ENCODE peak calls at places on chromosomes 1 and 21, in seven cellular contexts. One of them, this sample, is unnamed.

GRCh38 chr1:1006305-1007159 is 6.6 kb upstream of the HES4 start:
- DNase-seq in MCF 10A: no peak
- DNase-seq in mammary epithelial cell: no peak
- DNase-seq in heart left ventricle: peak
- DNase-seq in GM23338: no peak
- DNase-seq in AG10803: no peak
- DNase-seq in AG04450: no peak
- DNase-seq in this sample: no peak

GRCh38 chr1:208604295-208604694 is 360.1 kb upstream of the PLXNA2 start:
- DNase-seq in MCF 10A: peak
- DNase-seq in mammary epithelial cell: peak
- DNase-seq in heart left ventricle: no peak
- DNase-seq in GM23338: no peak
- DNase-seq in AG10803: peak
- DNase-seq in AG04450: no peak
- DNase-seq in this sample: peak

GRCh38 chr1:246792603-246793002 is 68.4 kb downstream of the SCCPDH start:
- DNase-seq in MCF 10A: no peak
- DNase-seq in mammary epithelial cell: no peak
- DNase-seq in heart left ventricle: no peak
- DNase-seq in GM23338: no peak
- DNase-seq in AG10803: no peak
- DNase-seq in AG04450: no peak
- DNase-seq in this sample: no peak

GRCh38 chr21:45404726-45405270 is at the start of gene COL18A1:
- DNase-seq in MCF 10A: peak
- DNase-seq in mammary epithelial cell: peak
- DNase-seq in heart left ventricle: peak
- DNase-seq in GM23338: peak
- DNase-seq in AG10803: no peak
- DNase-seq in AG04450: no peak
- DNase-seq in this sample: no peak

GRCh38 chr21:25370311-25370744 is 237.0 kb downstream of the MRPL39 start:
- DNase-seq in MCF 10A: peak
- DNase-seq in mammary epithelial cell: peak
- DNase-seq in heart left ventricle: no peak
- DNase-seq in GM23338: no peak
- DNase-seq in AG10803: peak
- DNase-seq in AG04450: peak
- DNase-seq in this sample: peak

GRCh38 chr1:115595279-115596079 is 46.3 kb upstream of the VANGL1 start:
- DNase-seq in MCF 10A: peak
- DNase-seq in mammary epithelial cell: peak
- DNase-seq in heart left ventricle: peak
- DNase-seq in GM23338: peak
- DNase-seq in AG10803: peak
- DNase-seq in AG04450: peak
- DNase-seq in this sample: peak

GRCh38 chr1:192794768-192795035 is 14.1 kb upstream of the RGS2 start:
- DNase-seq in MCF 10A: no peak
- DNase-seq in mammary epithelial cell: no peak
- DNase-seq in heart left ventricle: no peak
- DNase-seq in GM23338: peak
- DNase-seq in AG10803: no peak
- DNase-seq in AG04450: no peak
- DNase-seq in this sample: no peak

GRCh38 chr1:65584399-65584798 is 163.9 kb downstream of the LEPR start:
- DNase-seq in MCF 10A: no peak
- DNase-seq in mammary epithelial cell: no peak
- DNase-seq in heart left ventricle: no peak
- DNase-seq in GM23338: no peak
- DNase-seq in AG10803: no peak
- DNase-seq in AG04450: no peak
- DNase-seq in this sample: no peak

GRCh38 chr1:15951341-15952153 is 24.4 kb downstream of the ZBTB17 start:
- DNase-seq in MCF 10A: no peak
- DNase-seq in mammary epithelial cell: no peak
- DNase-seq in heart left ventricle: no peak
- DNase-seq in GM23338: peak
- DNase-seq in AG10803: peak
- DNase-seq in AG04450: no peak
- DNase-seq in this sample: no peak

GRCh38 chr21:41426656-41427311 is 745 bp downstream of the MX1 start:
- DNase-seq in MCF 10A: no peak
- DNase-seq in mammary epithelial cell: no peak
- DNase-seq in heart left ventricle: no peak
- DNase-seq in GM23338: peak
- DNase-seq in AG10803: no peak
- DNase-seq in AG04450: no peak
- DNase-seq in this sample: no peak

GRCh38 chr1:38941527-38942019 is at the start of gene RHBDL2:
- DNase-seq in MCF 10A: peak
- DNase-seq in mammary epithelial cell: peak
- DNase-seq in heart left ventricle: peak
- DNase-seq in GM23338: peak
- DNase-seq in AG10803: peak
- DNase-seq in AG04450: no peak
- DNase-seq in this sample: peak

GRCh38 chr1:205391386-205391785 is 30.5 kb downstream of the LEMD1 start:
- DNase-seq in MCF 10A: no peak
- DNase-seq in mammary epithelial cell: no peak
- DNase-seq in heart left ventricle: no peak
- DNase-seq in GM23338: no peak
- DNase-seq in AG10803: no peak
- DNase-seq in AG04450: no peak
- DNase-seq in this sample: no peak

GRCh38 chr1:1304331-1305299 is 3.1 kb downstream of the ACAP3 start:
- DNase-seq in MCF 10A: peak
- DNase-seq in mammary epithelial cell: peak
- DNase-seq in heart left ventricle: peak
- DNase-seq in GM23338: peak
- DNase-seq in AG10803: peak
- DNase-seq in AG04450: peak
- DNase-seq in this sample: peak

GRCh38 chr1:94260635-94261387 is 23.4 kb upstream of the ARHGAP29 start:
- DNase-seq in MCF 10A: no peak
- DNase-seq in mammary epithelial cell: no peak
- DNase-seq in heart left ventricle: no peak
- DNase-seq in GM23338: no peak
- DNase-seq in AG10803: no peak
- DNase-seq in AG04450: no peak
- DNase-seq in this sample: no peak

GRCh38 chr1:30693820-30694219 is 29.6 kb downstream of the MATN1 start:
- DNase-seq in MCF 10A: no peak
- DNase-seq in mammary epithelial cell: no peak
- DNase-seq in heart left ventricle: no peak
- DNase-seq in GM23338: no peak
- DNase-seq in AG10803: no peak
- DNase-seq in AG04450: no peak
- DNase-seq in this sample: no peak

GRCh38 chr1:112911506-112911905 is 44.5 kb downstream of the SLC16A1 start:
- DNase-seq in MCF 10A: no peak
- DNase-seq in mammary epithelial cell: no peak
- DNase-seq in heart left ventricle: no peak
- DNase-seq in GM23338: peak
- DNase-seq in AG10803: no peak
- DNase-seq in AG04450: no peak
- DNase-seq in this sample: no peak

GRCh38 chr1:37477198-37477931 is 3.0 kb downstream of the ZC3H12A start:
- DNase-seq in MCF 10A: peak
- DNase-seq in mammary epithelial cell: peak
- DNase-seq in heart left ventricle: no peak
- DNase-seq in GM23338: peak
- DNase-seq in AG10803: peak
- DNase-seq in AG04450: no peak
- DNase-seq in this sample: peak

GRCh38 chr1:215677112-215677511 is 110.0 kb downstream of the KCTD3 start:
- DNase-seq in MCF 10A: no peak
- DNase-seq in mammary epithelial cell: no peak
- DNase-seq in heart left ventricle: no peak
- DNase-seq in GM23338: peak
- DNase-seq in AG10803: no peak
- DNase-seq in AG04450: no peak
- DNase-seq in this sample: no peak

GRCh38 chr1:215679231-215679630 is 112.1 kb downstream of the KCTD3 start:
- DNase-seq in MCF 10A: no peak
- DNase-seq in mammary epithelial cell: no peak
- DNase-seq in heart left ventricle: no peak
- DNase-seq in GM23338: no peak
- DNase-seq in AG10803: no peak
- DNase-seq in AG04450: no peak
- DNase-seq in this sample: no peak

GRCh38 chr1:215682232-215682631 is 115.1 kb downstream of the KCTD3 start:
- DNase-seq in MCF 10A: peak
- DNase-seq in mammary epithelial cell: no peak
- DNase-seq in heart left ventricle: no peak
- DNase-seq in GM23338: peak
- DNase-seq in AG10803: no peak
- DNase-seq in AG04450: no peak
- DNase-seq in this sample: no peak
- TF ChIP-seq CTCF in MCF 10A: peak
- TF ChIP-seq CTCF in mammary epithelial cell: peak
- TF ChIP-seq CTCF in heart left ventricle: no peak
- TF ChIP-seq CTCF in GM23338: no peak
- TF ChIP-seq CTCF in AG10803: peak
- TF ChIP-seq CTCF in AG04450: peak
- TF ChIP-seq CTCF in this sample: peak

DNA sequence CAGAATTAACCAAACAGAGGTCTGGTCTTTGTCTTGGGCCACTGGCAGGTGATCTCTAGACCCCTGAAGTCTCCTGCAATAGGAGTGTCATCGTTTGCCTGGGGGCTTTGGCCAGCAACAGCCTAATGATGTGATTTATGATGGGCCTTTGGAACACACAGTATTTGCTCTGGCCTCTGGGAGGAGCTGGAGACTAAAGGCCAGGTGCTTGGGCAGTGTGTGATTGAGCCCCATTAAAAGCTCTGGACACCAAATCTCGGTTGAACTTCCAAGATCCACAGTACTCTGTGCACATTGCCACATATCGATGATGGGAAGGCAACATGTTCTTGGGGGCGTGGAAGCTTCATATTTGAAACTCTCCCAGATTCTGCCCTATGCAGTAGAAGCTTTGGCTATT is 32.0 kb upstream of the TLR5 start:
- DNase-seq in MCF 10A: peak
- DNase-seq in mammary epithelial cell: peak
- DNase-seq in heart left ventricle: no peak
- DNase-seq in GM23338: peak
- DNase-seq in AG10803: no peak
- DNase-seq in AG04450: no peak
- DNase-seq in this sample: no peak
- TF ChIP-seq CTCF in MCF 10A: peak
- TF ChIP-seq CTCF in mammary epithelial cell: peak
- TF ChIP-seq CTCF in heart left ventricle: peak
- TF ChIP-seq CTCF in GM23338: peak
- TF ChIP-seq CTCF in AG10803: peak
- TF ChIP-seq CTCF in AG04450: peak
- TF ChIP-seq CTCF in this sample: peak

GRCh38 chr1:19311931-19312781 is at the start of the genes AKR7A2 and SLC66A1:
- DNase-seq in MCF 10A: peak
- DNase-seq in mammary epithelial cell: peak
- DNase-seq in heart left ventricle: peak
- DNase-seq in GM23338: peak
- DNase-seq in AG10803: peak
- DNase-seq in AG04450: peak
- DNase-seq in this sample: peak
- TF ChIP-seq CTCF in MCF 10A: peak
- TF ChIP-seq CTCF in mammary epithelial cell: no peak
- TF ChIP-seq CTCF in heart left ventricle: no peak
- TF ChIP-seq CTCF in GM23338: no peak
- TF ChIP-seq CTCF in AG10803: peak
- TF ChIP-seq CTCF in AG04450: no peak
- TF ChIP-seq CTCF in this sample: no peak

DNA sequence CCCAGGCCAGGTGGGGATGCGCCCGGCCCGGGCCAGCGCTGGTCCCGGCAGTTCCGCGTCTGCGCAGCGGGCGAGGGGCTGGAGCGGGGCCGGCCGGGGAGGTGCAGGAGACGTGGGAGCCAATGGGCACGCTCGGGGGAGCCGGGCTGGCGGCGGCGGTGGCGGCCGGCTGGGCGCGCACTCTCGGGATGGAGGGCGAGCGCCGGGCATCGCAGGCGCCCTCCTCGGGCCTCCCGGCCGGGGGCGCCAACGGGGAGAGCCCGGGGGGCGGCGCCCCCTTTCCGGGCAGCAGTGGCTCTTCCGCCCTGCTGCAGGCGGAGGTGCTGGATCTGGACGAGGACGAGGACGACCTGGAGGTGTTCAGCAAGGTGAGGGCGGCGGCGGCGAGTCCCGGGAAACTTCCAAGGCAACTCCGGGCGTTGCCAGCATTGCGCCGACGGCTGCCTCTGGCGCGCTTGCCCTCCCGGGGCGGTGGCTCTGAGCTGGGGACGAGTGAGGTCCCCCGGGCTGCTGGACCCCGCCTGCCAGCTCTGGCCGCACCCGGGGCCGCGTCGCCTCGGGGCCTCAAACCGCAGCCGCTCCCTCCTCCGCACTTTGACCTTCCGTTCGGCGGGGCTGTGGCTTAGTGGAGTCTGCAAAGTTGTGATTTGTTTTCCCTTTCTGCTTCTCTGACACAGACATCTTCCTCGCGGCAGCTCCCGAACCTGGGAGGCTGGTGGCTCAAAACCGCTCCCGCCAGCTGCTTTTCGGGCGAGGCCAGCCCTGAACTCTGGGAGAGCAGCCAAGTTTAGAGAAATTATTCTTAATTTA is at the start of gene SNX7:
- DNase-seq in MCF 10A: peak
- DNase-seq in mammary epithelial cell: peak
- DNase-seq in heart left ventricle: peak
- DNase-seq in GM23338: peak
- DNase-seq in AG10803: peak
- DNase-seq in AG04450: peak
- DNase-seq in this sample: peak
- TF ChIP-seq CTCF in MCF 10A: peak
- TF ChIP-seq CTCF in mammary epithelial cell: peak
- TF ChIP-seq CTCF in heart left ventricle: peak
- TF ChIP-seq CTCF in GM23338: peak
- TF ChIP-seq CTCF in AG10803: no peak
- TF ChIP-seq CTCF in AG04450: peak
- TF ChIP-seq CTCF in this sample: peak